ENCODE peak calls at places on chromosomes 2 and 18, in eight cellular contexts. One of them, this sample, is unnamed.
A peak's percentile ranks its signal among the peaks of the same experiment; 100 is the strongest.

GRCh38 chr2:16005389-16005788 is 65.0 kb downstream of the MYCN start:
- DNase-seq in pancreas: no peak
- DNase-seq in stomach: no peak
- DNase-seq in psoas muscle: no peak
- DNase-seq in uterus: no peak
- DNase-seq in neuronal stem cell: no peak
- DNase-seq in adrenal gland: no peak
- DNase-seq in HCT116: no peak
- DNase-seq in this sample: no peak

GRCh38 chr2:181954538-181954883 is 31.1 kb upstream of the PPP1R1C start:
- DNase-seq in pancreas: no peak
- DNase-seq in adrenal gland: no peak
- DNase-seq in uterus: no peak
- DNase-seq in psoas muscle: no peak
- DNase-seq in neuronal stem cell: no peak
- DNase-seq in stomach: no peak
- DNase-seq in HCT116: no peak
- DNase-seq in this sample: no peak

GRCh38 chr18:74126684-74127482 is 20.8 kb downstream of the FBXO15 start:
- DNase-seq in psoas muscle: no peak
- DNase-seq in pancreas: no peak
- DNase-seq in uterus: no peak
- DNase-seq in adrenal gland: no peak
- DNase-seq in HCT116: no peak
- DNase-seq in stomach: no peak
- DNase-seq in neuronal stem cell: no peak
- DNase-seq in this sample: no peak

GRCh38 chr18:31206064-31206463 is 43.4 kb upstream of the DSC1 start:
- DNase-seq in adrenal gland: no peak
- DNase-seq in HCT116: no peak
- DNase-seq in neuronal stem cell: no peak
- DNase-seq in stomach: no peak
- DNase-seq in uterus: no peak
- DNase-seq in pancreas: no peak
- DNase-seq in psoas muscle: no peak
- DNase-seq in this sample: peak; percentile 78

GRCh38 chr18:1296237-1296636 is 391.6 kb downstream of the ADCYAP1 start:
- DNase-seq in HCT116: no peak
- DNase-seq in psoas muscle: no peak
- DNase-seq in pancreas: no peak
- DNase-seq in neuronal stem cell: no peak
- DNase-seq in uterus: no peak
- DNase-seq in adrenal gland: no peak
- DNase-seq in stomach: no peak
- DNase-seq in this sample: no peak

GRCh38 chr2:231159306-231159705 is 34.5 kb upstream of the HTR2B start:
- DNase-seq in pancreas: no peak
- DNase-seq in HCT116: no peak
- DNase-seq in stomach: no peak
- DNase-seq in psoas muscle: no peak
- DNase-seq in neuronal stem cell: no peak
- DNase-seq in adrenal gland: no peak
- DNase-seq in uterus: no peak
- DNase-seq in this sample: no peak

GRCh38 chr18:77807650-77808049 is 558.0 kb downstream of the GALR1 start:
- DNase-seq in pancreas: no peak
- DNase-seq in HCT116: no peak
- DNase-seq in neuronal stem cell: no peak
- DNase-seq in psoas muscle: no peak
- DNase-seq in stomach: no peak
- DNase-seq in adrenal gland: no peak
- DNase-seq in uterus: no peak
- DNase-seq in this sample: no peak

GRCh38 chr2:27060323-27060722 is 8.9 kb downstream of the AGBL5 start:
- DNase-seq in pancreas: no peak
- DNase-seq in uterus: no peak
- DNase-seq in adrenal gland: no peak
- DNase-seq in psoas muscle: no peak
- DNase-seq in HCT116: no peak
- DNase-seq in neuronal stem cell: no peak
- DNase-seq in stomach: no peak
- DNase-seq in this sample: no peak

GRCh38 chr2:160351978-160352377 is 141.6 kb downstream of the RBMS1 start:
- DNase-seq in psoas muscle: no peak
- DNase-seq in stomach: no peak
- DNase-seq in adrenal gland: no peak
- DNase-seq in uterus: no peak
- DNase-seq in HCT116: no peak
- DNase-seq in pancreas: no peak
- DNase-seq in neuronal stem cell: no peak
- DNase-seq in this sample: no peak

GRCh38 chr2:240502430-240503121 is 55.2 kb downstream of the ANKMY1 start:
- DNase-seq in psoas muscle: no peak
- DNase-seq in stomach: peak; percentile 21
- DNase-seq in HCT116: no peak
- DNase-seq in uterus: no peak
- DNase-seq in neuronal stem cell: no peak
- DNase-seq in pancreas: peak; percentile 6
- DNase-seq in adrenal gland: no peak
- DNase-seq in this sample: no peak

GRCh38 chr2:107414376-107414775 is 412.3 kb upstream of the RGPD4 start:
- DNase-seq in psoas muscle: no peak
- DNase-seq in HCT116: no peak
- DNase-seq in pancreas: no peak
- DNase-seq in neuronal stem cell: no peak
- DNase-seq in uterus: no peak
- DNase-seq in stomach: no peak
- DNase-seq in adrenal gland: no peak
- DNase-seq in this sample: no peak

GRCh38 chr2:152050345-152050744 is 48.5 kb downstream of the CACNB4 start:
- DNase-seq in uterus: no peak
- DNase-seq in adrenal gland: no peak
- DNase-seq in pancreas: no peak
- DNase-seq in psoas muscle: no peak
- DNase-seq in HCT116: no peak
- DNase-seq in neuronal stem cell: no peak
- DNase-seq in stomach: no peak
- DNase-seq in this sample: no peak

GRCh38 chr2:152561251-152561650 is 156.0 kb downstream of the PRPF40A start:
- DNase-seq in psoas muscle: no peak
- DNase-seq in uterus: no peak
- DNase-seq in HCT116: no peak
- DNase-seq in pancreas: no peak
- DNase-seq in neuronal stem cell: no peak
- DNase-seq in adrenal gland: no peak
- DNase-seq in stomach: no peak
- DNase-seq in this sample: peak; percentile 93

GRCh38 chr18:62436636-62437519 is 85.9 kb upstream of the ZCCHC2 start:
- DNase-seq in neuronal stem cell: no peak
- DNase-seq in pancreas: peak; percentile 68
- DNase-seq in uterus: peak; percentile 86
- DNase-seq in HCT116: no peak
- DNase-seq in adrenal gland: peak; percentile 95
- DNase-seq in psoas muscle: peak; percentile 97
- DNase-seq in stomach: peak; percentile 68
- DNase-seq in this sample: peak; percentile 51

GRCh38 chr2:128495996-128496547 is 177.4 kb upstream of the HS6ST1 start:
- DNase-seq in stomach: peak; percentile 9
- DNase-seq in adrenal gland: no peak
- DNase-seq in psoas muscle: no peak
- DNase-seq in pancreas: peak; percentile 3
- DNase-seq in neuronal stem cell: no peak
- DNase-seq in uterus: no peak
- DNase-seq in HCT116: no peak
- DNase-seq in this sample: no peak

DNA sequence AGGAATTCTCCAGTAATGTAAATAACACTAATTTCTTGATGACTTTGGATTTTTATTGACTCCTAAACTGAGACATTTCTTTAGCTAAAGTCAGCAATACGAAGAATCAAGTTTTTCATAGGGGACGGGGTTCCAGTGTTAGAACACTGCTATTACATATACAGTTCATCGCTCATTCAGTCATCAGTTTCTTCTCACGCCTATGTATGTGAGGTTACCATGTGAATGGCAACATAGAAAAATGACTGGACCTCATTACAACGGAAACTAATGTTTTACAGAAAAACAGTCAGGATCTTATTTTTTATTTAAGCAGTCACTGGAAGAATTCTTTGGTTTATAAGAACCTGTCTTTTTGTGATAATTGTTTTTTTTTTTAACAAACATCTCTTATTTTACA is 56.4 kb downstream of the THADA start:
- DNase-seq in uterus: no peak
- DNase-seq in neuronal stem cell: no peak
- DNase-seq in stomach: no peak
- DNase-seq in psoas muscle: no peak
- DNase-seq in HCT116: no peak
- DNase-seq in pancreas: no peak
- DNase-seq in adrenal gland: no peak
- DNase-seq in this sample: no peak
- H3K4me1 ChIP-seq in uterus: no peaks in the 10 kb centered on the region
- H3K4me1 ChIP-seq in neuronal stem cell: no peaks in the 10 kb centered on the region
- H3K4me1 ChIP-seq in stomach: no peaks in the 10 kb centered on the region
- H3K4me1 ChIP-seq in psoas muscle: peaks cover 9% of the 10 kb centered on the region
- H3K4me1 ChIP-seq in HCT116: no peaks in the 10 kb centered on the region
- H3K4me1 ChIP-seq in pancreas: peaks cover 27% of the 10 kb centered on the region
- H3K4me1 ChIP-seq in adrenal gland: peaks cover 18% of the 10 kb centered on the region
- H3K4me1 ChIP-seq in this sample: no peaks in the 10 kb centered on the region

GRCh38 chr2:241582806-241583205 is 24.3 kb downstream of the BOK start:
- DNase-seq in uterus: no peak
- DNase-seq in stomach: no peak
- DNase-seq in psoas muscle: peak; percentile 30
- DNase-seq in neuronal stem cell: no peak
- DNase-seq in adrenal gland: no peak
- DNase-seq in pancreas: no peak
- DNase-seq in HCT116: no peak
- DNase-seq in this sample: no peak

GRCh38 chr2:241579281-241579680 is 20.7 kb downstream of the BOK start:
- DNase-seq in uterus: no peak
- DNase-seq in HCT116: no peak
- DNase-seq in pancreas: no peak
- DNase-seq in psoas muscle: peak; percentile 29
- DNase-seq in neuronal stem cell: no peak
- DNase-seq in stomach: no peak
- DNase-seq in adrenal gland: no peak
- DNase-seq in this sample: no peak

GRCh38 chr2:241586564-241587264 is 28.2 kb downstream of the BOK start:
- DNase-seq in adrenal gland: no peak
- DNase-seq in HCT116: no peak
- DNase-seq in pancreas: no peak
- DNase-seq in uterus: no peak
- DNase-seq in neuronal stem cell: no peak
- DNase-seq in stomach: no peak
- DNase-seq in psoas muscle: no peak
- DNase-seq in this sample: no peak

GRCh38 chr2:241582328-241582727 is 23.8 kb downstream of the BOK start:
- DNase-seq in uterus: no peak
- DNase-seq in psoas muscle: peak; percentile 2
- DNase-seq in neuronal stem cell: no peak
- DNase-seq in adrenal gland: no peak
- DNase-seq in HCT116: no peak
- DNase-seq in pancreas: no peak
- DNase-seq in stomach: no peak
- DNase-seq in this sample: no peak

DNA sequence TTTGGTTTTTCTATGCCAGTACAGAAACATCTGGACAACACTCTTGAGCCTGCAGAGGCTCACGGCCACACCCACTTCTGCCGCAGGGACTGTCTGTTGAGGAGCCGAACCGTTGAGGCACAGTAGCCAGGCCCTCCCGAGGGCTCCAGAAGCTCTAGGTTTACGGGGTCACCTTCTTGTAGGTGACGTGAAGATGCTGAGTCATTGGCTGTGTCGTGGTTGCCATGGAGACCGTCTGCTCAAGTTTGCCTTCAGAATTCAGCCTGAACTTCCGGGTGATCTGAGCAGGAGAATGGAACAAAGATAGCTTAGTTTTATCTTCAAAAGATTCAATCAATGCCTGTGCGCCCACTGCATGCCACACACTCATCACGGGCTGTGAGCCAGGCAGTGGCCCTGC is 25.9 kb downstream of the BOK start:
- DNase-seq in neuronal stem cell: no peak
- DNase-seq in HCT116: peak; percentile 16
- DNase-seq in adrenal gland: no peak
- DNase-seq in stomach: no peak
- DNase-seq in psoas muscle: peak; percentile 24
- DNase-seq in uterus: no peak
- DNase-seq in pancreas: no peak
- DNase-seq in this sample: no peak
- H3K4me1 ChIP-seq in neuronal stem cell: no peaks in the 10 kb centered on the region
- H3K4me1 ChIP-seq in HCT116: peaks cover 13% of the 10 kb centered on the region
- H3K4me1 ChIP-seq in adrenal gland: no peaks in the 10 kb centered on the region
- H3K4me1 ChIP-seq in stomach: no peaks in the 10 kb centered on the region
- H3K4me1 ChIP-seq in psoas muscle: no peaks in the 10 kb centered on the region
- H3K4me1 ChIP-seq in uterus: no peaks in the 10 kb centered on the region
- H3K4me1 ChIP-seq in pancreas: no peaks in the 10 kb centered on the region
- H3K4me1 ChIP-seq in this sample: no peaks in the 10 kb centered on the region

GRCh38 chr2:8406271-8406670 is 275.6 kb upstream of the ID2 start:
- DNase-seq in stomach: no peak
- DNase-seq in psoas muscle: no peak
- DNase-seq in neuronal stem cell: no peak
- DNase-seq in uterus: no peak
- DNase-seq in pancreas: no peak
- DNase-seq in HCT116: no peak
- DNase-seq in adrenal gland: no peak
- DNase-seq in this sample: no peak
- H3K4me1 ChIP-seq in stomach: peaks cover 4% of the 10 kb centered on the region
- H3K4me1 ChIP-seq in psoas muscle: no peaks in the 10 kb centered on the region
- H3K4me1 ChIP-seq in neuronal stem cell: no peaks in the 10 kb centered on the region
- H3K4me1 ChIP-seq in uterus: no peaks in the 10 kb centered on the region
- H3K4me1 ChIP-seq in pancreas: peaks cover 7% of the 10 kb centered on the region
- H3K4me1 ChIP-seq in HCT116: no peaks in the 10 kb centered on the region
- H3K4me1 ChIP-seq in adrenal gland: peaks cover 15% of the 10 kb centered on the region
- H3K4me1 ChIP-seq in this sample: no peaks in the 10 kb centered on the region

GRCh38 chr2:197869030-197869429 is 64.6 kb downstream of the PLCL1 start:
- DNase-seq in stomach: no peak
- DNase-seq in adrenal gland: no peak
- DNase-seq in uterus: no peak
- DNase-seq in pancreas: no peak
- DNase-seq in neuronal stem cell: no peak
- DNase-seq in psoas muscle: no peak
- DNase-seq in HCT116: no peak
- DNase-seq in this sample: no peak

GRCh38 chr2:197873293-197873701 is 68.9 kb downstream of the PLCL1 start:
- DNase-seq in neuronal stem cell: no peak
- DNase-seq in uterus: no peak
- DNase-seq in HCT116: no peak
- DNase-seq in psoas muscle: no peak
- DNase-seq in stomach: no peak
- DNase-seq in adrenal gland: no peak
- DNase-seq in pancreas: no peak
- DNase-seq in this sample: no peak

GRCh38 chr2:197870137-197870536 is 65.7 kb downstream of the PLCL1 start:
- DNase-seq in uterus: no peak
- DNase-seq in stomach: no peak
- DNase-seq in neuronal stem cell: no peak
- DNase-seq in pancreas: no peak
- DNase-seq in HCT116: no peak
- DNase-seq in psoas muscle: no peak
- DNase-seq in adrenal gland: no peak
- DNase-seq in this sample: no peak

GRCh38 chr2:197869501-197870111 is 65.2 kb downstream of the PLCL1 start:
- DNase-seq in pancreas: no peak
- DNase-seq in adrenal gland: no peak
- DNase-seq in stomach: no peak
- DNase-seq in HCT116: no peak
- DNase-seq in uterus: no peak
- DNase-seq in neuronal stem cell: no peak
- DNase-seq in psoas muscle: no peak
- DNase-seq in this sample: no peak

GRCh38 chr2:197871780-197872456 is 67.5 kb downstream of the PLCL1 start:
- DNase-seq in psoas muscle: no peak
- DNase-seq in neuronal stem cell: no peak
- DNase-seq in stomach: no peak
- DNase-seq in HCT116: no peak
- DNase-seq in adrenal gland: no peak
- DNase-seq in pancreas: no peak
- DNase-seq in uterus: no peak
- DNase-seq in this sample: no peak
- H3K4me1 ChIP-seq in psoas muscle: peaks cover 52% of the 10 kb centered on the region
- H3K4me1 ChIP-seq in neuronal stem cell: peaks cover 7% of the 10 kb centered on the region
- H3K4me1 ChIP-seq in stomach: no peaks in the 10 kb centered on the region
- H3K4me1 ChIP-seq in HCT116: no peaks in the 10 kb centered on the region
- H3K4me1 ChIP-seq in adrenal gland: no peaks in the 10 kb centered on the region
- H3K4me1 ChIP-seq in pancreas: peaks cover 13% of the 10 kb centered on the region
- H3K4me1 ChIP-seq in uterus: no peaks in the 10 kb centered on the region
- H3K4me1 ChIP-seq in this sample: no peaks in the 10 kb centered on the region

This sample was measured in small intestine.